ENCODE peak calls at places on chromosomes 2 and 18, in nine cellular contexts. One of them, this sample, is unnamed.

GRCh38 chr2:25340340-25340886 is 1.3 kb downstream of the DNMT3A start:
- DNase-seq in kidney epithelial cell: no peak
- DNase-seq in gastrocnemius medialis: peak; percentile 64
- DNase-seq in bronchial epithelial cell: no peak
- DNase-seq in AG04450: no peak
- DNase-seq in WERI-Rb-1: no peak
- DNase-seq in GM12865: peak; percentile 21
- DNase-seq in GM10248: no peak
- DNase-seq in osteoblast: peak; percentile 88
- DNase-seq in this sample: peak; percentile 51

GRCh38 chr2:18643532-18644462 is 54.4 kb upstream of the NT5C1B start:
- DNase-seq in bronchial epithelial cell: no peak
- DNase-seq in GM10248: no peak
- DNase-seq in kidney epithelial cell: no peak
- DNase-seq in WERI-Rb-1: no peak
- DNase-seq in AG04450: no peak
- DNase-seq in gastrocnemius medialis: no peak
- DNase-seq in osteoblast: no peak
- DNase-seq in GM12865: no peak
- DNase-seq in this sample: no peak

GRCh38 chr2:238216651-238217184 is 13.2 kb upstream of the ILKAP start:
- DNase-seq in osteoblast: no peak
- DNase-seq in bronchial epithelial cell: no peak
- DNase-seq in gastrocnemius medialis: peak; percentile 75
- DNase-seq in WERI-Rb-1: peak; percentile 78
- DNase-seq in AG04450: no peak
- DNase-seq in kidney epithelial cell: no peak
- DNase-seq in GM12865: no peak
- DNase-seq in GM10248: no peak
- DNase-seq in this sample: no peak

GRCh38 chr2:226694910-226695309 is 104.7 kb downstream of the IRS1 start:
- DNase-seq in kidney epithelial cell: no peak
- DNase-seq in AG04450: no peak
- DNase-seq in bronchial epithelial cell: no peak
- DNase-seq in gastrocnemius medialis: no peak
- DNase-seq in GM12865: no peak
- DNase-seq in GM10248: no peak
- DNase-seq in osteoblast: no peak
- DNase-seq in WERI-Rb-1: no peak
- DNase-seq in this sample: no peak

GRCh38 chr2:218444692-218445357 is 25.9 kb downstream of the VIL1 start:
- DNase-seq in bronchial epithelial cell: no peak
- DNase-seq in gastrocnemius medialis: no peak
- DNase-seq in GM10248: no peak
- DNase-seq in WERI-Rb-1: no peak
- DNase-seq in kidney epithelial cell: no peak
- DNase-seq in GM12865: no peak
- DNase-seq in osteoblast: no peak
- DNase-seq in AG04450: no peak
- DNase-seq in this sample: no peak

GRCh38 chr2:189142893-189143759 is 36.4 kb downstream of the COL5A2 start:
- DNase-seq in bronchial epithelial cell: peak; percentile 70
- DNase-seq in GM10248: peak; percentile 46
- DNase-seq in osteoblast: no peak
- DNase-seq in kidney epithelial cell: no peak
- DNase-seq in WERI-Rb-1: peak; percentile 47
- DNase-seq in GM12865: peak; percentile 68
- DNase-seq in AG04450: no peak
- DNase-seq in gastrocnemius medialis: no peak
- DNase-seq in this sample: peak; percentile 28

GRCh38 chr2:177783835-177784448 is 288.6 kb downstream of the PDE11A start:
- DNase-seq in AG04450: no peak
- DNase-seq in osteoblast: peak; percentile 47
- DNase-seq in bronchial epithelial cell: peak; percentile 91
- DNase-seq in GM10248: no peak
- DNase-seq in GM12865: peak; percentile 64
- DNase-seq in gastrocnemius medialis: no peak
- DNase-seq in kidney epithelial cell: peak; percentile 49
- DNase-seq in WERI-Rb-1: no peak
- DNase-seq in this sample: no peak

GRCh38 chr2:136572335-136572734 is 193.0 kb upstream of the THSD7B start:
- DNase-seq in WERI-Rb-1: no peak
- DNase-seq in GM12865: no peak
- DNase-seq in gastrocnemius medialis: no peak
- DNase-seq in osteoblast: no peak
- DNase-seq in GM10248: no peak
- DNase-seq in bronchial epithelial cell: no peak
- DNase-seq in kidney epithelial cell: no peak
- DNase-seq in AG04450: no peak
- DNase-seq in this sample: no peak

GRCh38 chr18:77369644-77370043 is 120.0 kb downstream of the GALR1 start:
- DNase-seq in kidney epithelial cell: no peak
- DNase-seq in GM10248: no peak
- DNase-seq in gastrocnemius medialis: no peak
- DNase-seq in bronchial epithelial cell: no peak
- DNase-seq in GM12865: no peak
- DNase-seq in WERI-Rb-1: no peak
- DNase-seq in AG04450: no peak
- DNase-seq in osteoblast: no peak
- DNase-seq in this sample: no peak

GRCh38 chr2:207161724-207162123 is 4.0 kb downstream of the KLF7 start:
- DNase-seq in GM10248: no peak
- DNase-seq in AG04450: no peak
- DNase-seq in bronchial epithelial cell: no peak
- DNase-seq in GM12865: no peak
- DNase-seq in WERI-Rb-1: no peak
- DNase-seq in kidney epithelial cell: no peak
- DNase-seq in gastrocnemius medialis: no peak
- DNase-seq in osteoblast: no peak
- DNase-seq in this sample: no peak

GRCh38 chr2:110770696-110771425 is 38.5 kb downstream of the ACOXL start:
- DNase-seq in AG04450: no peak
- DNase-seq in bronchial epithelial cell: peak; percentile 87
- DNase-seq in gastrocnemius medialis: peak; percentile 81
- DNase-seq in kidney epithelial cell: peak; percentile 48
- DNase-seq in GM12865: no peak
- DNase-seq in WERI-Rb-1: peak; percentile 80
- DNase-seq in GM10248: no peak
- DNase-seq in osteoblast: peak; percentile 84
- DNase-seq in this sample: no peak

GRCh38 chr2:214706986-214707385 is 102.5 kb downstream of the BARD1 start:
- DNase-seq in bronchial epithelial cell: peak; percentile 15
- DNase-seq in kidney epithelial cell: no peak
- DNase-seq in WERI-Rb-1: no peak
- DNase-seq in GM12865: no peak
- DNase-seq in GM10248: no peak
- DNase-seq in gastrocnemius medialis: no peak
- DNase-seq in osteoblast: no peak
- DNase-seq in AG04450: no peak
- DNase-seq in this sample: no peak

GRCh38 chr2:207768168-207768890 is 1.4 kb downstream of the FZD5 start:
- DNase-seq in GM10248: peak; percentile 31
- DNase-seq in WERI-Rb-1: peak; percentile 31
- DNase-seq in gastrocnemius medialis: peak; percentile 35
- DNase-seq in GM12865: peak; percentile 63
- DNase-seq in bronchial epithelial cell: no peak
- DNase-seq in osteoblast: peak; percentile 89
- DNase-seq in AG04450: no peak
- DNase-seq in kidney epithelial cell: no peak
- DNase-seq in this sample: peak; percentile 47

GRCh38 chr2:45862843-45863242 is 211.4 kb downstream of the PRKCE start:
- DNase-seq in bronchial epithelial cell: no peak
- DNase-seq in gastrocnemius medialis: no peak
- DNase-seq in GM12865: no peak
- DNase-seq in GM10248: no peak
- DNase-seq in WERI-Rb-1: no peak
- DNase-seq in AG04450: no peak
- DNase-seq in kidney epithelial cell: no peak
- DNase-seq in osteoblast: no peak
- DNase-seq in this sample: no peak

GRCh38 chr2:9423100-9423921 is at the start of the genes CPSF3 and ITGB1BP1:
- DNase-seq in osteoblast: peak; percentile 97
- DNase-seq in bronchial epithelial cell: peak; percentile 88
- DNase-seq in AG04450: peak; percentile 95
- DNase-seq in kidney epithelial cell: peak; percentile 80
- DNase-seq in GM10248: peak; percentile 100
- DNase-seq in GM12865: peak; percentile 99
- DNase-seq in gastrocnemius medialis: peak; percentile 96
- DNase-seq in WERI-Rb-1: peak; percentile 99
- DNase-seq in this sample: peak; percentile 100
- TF ChIP-seq CTCF in osteoblast: no peak
- TF ChIP-seq CTCF in bronchial epithelial cell: no peak
- TF ChIP-seq CTCF in AG04450: no peak
- TF ChIP-seq CTCF in kidney epithelial cell: no peak
- TF ChIP-seq CTCF in GM10248: no peak
- TF ChIP-seq CTCF in GM12865: no peak
- TF ChIP-seq CTCF in gastrocnemius medialis: no peak
- TF ChIP-seq CTCF in WERI-Rb-1: no peak
- TF ChIP-seq CTCF in this sample: no peak

DNA sequence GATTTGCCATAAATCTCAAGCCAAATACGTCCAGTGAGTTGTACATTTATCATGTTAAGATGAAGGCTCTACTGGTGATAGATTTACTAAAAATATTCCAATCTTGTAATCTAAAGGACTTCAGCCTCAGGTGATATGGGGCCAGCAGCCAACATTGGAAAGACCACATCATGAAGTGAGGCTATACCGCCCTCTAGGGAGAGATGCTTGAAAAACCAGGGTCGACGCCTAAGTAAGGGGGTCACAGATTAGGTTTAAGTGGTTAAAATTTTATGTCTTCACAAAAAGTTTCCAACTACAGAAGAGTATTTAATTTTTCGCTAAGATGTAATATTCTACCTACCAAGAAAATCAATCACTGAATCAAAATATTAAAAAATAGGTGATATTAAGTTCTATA is 33.3 kb downstream of the DOCK10 start:
- DNase-seq in GM12865: peak; percentile 37
- DNase-seq in osteoblast: no peak
- DNase-seq in gastrocnemius medialis: no peak
- DNase-seq in GM10248: no peak
- DNase-seq in bronchial epithelial cell: no peak
- DNase-seq in AG04450: no peak
- DNase-seq in kidney epithelial cell: no peak
- DNase-seq in WERI-Rb-1: peak; percentile 29
- DNase-seq in this sample: no peak
- TF ChIP-seq CTCF in GM12865: peak; percentile 49
- TF ChIP-seq CTCF in osteoblast: peak; percentile 48
- TF ChIP-seq CTCF in gastrocnemius medialis: no peak
- TF ChIP-seq CTCF in GM10248: peak; percentile 18
- TF ChIP-seq CTCF in bronchial epithelial cell: peak; percentile 36
- TF ChIP-seq CTCF in AG04450: peak; percentile 29
- TF ChIP-seq CTCF in kidney epithelial cell: peak; percentile 53
- TF ChIP-seq CTCF in WERI-Rb-1: peak; percentile 52
- TF ChIP-seq CTCF in this sample: peak; percentile 13

GRCh38 chr2:65639156-65639876 is 206.9 kb upstream of the SPRED2 start:
- DNase-seq in GM10248: no peak
- DNase-seq in gastrocnemius medialis: no peak
- DNase-seq in AG04450: no peak
- DNase-seq in osteoblast: no peak
- DNase-seq in WERI-Rb-1: no peak
- DNase-seq in GM12865: no peak
- DNase-seq in kidney epithelial cell: no peak
- DNase-seq in bronchial epithelial cell: peak; percentile 9
- DNase-seq in this sample: no peak

GRCh38 chr2:65636024-65636423 is 203.6 kb upstream of the SPRED2 start:
- DNase-seq in AG04450: no peak
- DNase-seq in GM10248: no peak
- DNase-seq in gastrocnemius medialis: no peak
- DNase-seq in GM12865: no peak
- DNase-seq in bronchial epithelial cell: no peak
- DNase-seq in WERI-Rb-1: no peak
- DNase-seq in kidney epithelial cell: no peak
- DNase-seq in osteoblast: no peak
- DNase-seq in this sample: no peak

GRCh38 chr2:65640793-65641103 is 208.3 kb upstream of the SPRED2 start:
- DNase-seq in GM12865: no peak
- DNase-seq in bronchial epithelial cell: no peak
- DNase-seq in gastrocnemius medialis: no peak
- DNase-seq in kidney epithelial cell: no peak
- DNase-seq in osteoblast: no peak
- DNase-seq in AG04450: no peak
- DNase-seq in WERI-Rb-1: no peak
- DNase-seq in GM10248: no peak
- DNase-seq in this sample: no peak

GRCh38 chr2:65637061-65637460 is 204.7 kb upstream of the SPRED2 start:
- DNase-seq in GM12865: no peak
- DNase-seq in bronchial epithelial cell: no peak
- DNase-seq in gastrocnemius medialis: no peak
- DNase-seq in GM10248: no peak
- DNase-seq in AG04450: no peak
- DNase-seq in osteoblast: no peak
- DNase-seq in kidney epithelial cell: no peak
- DNase-seq in WERI-Rb-1: no peak
- DNase-seq in this sample: no peak

GRCh38 chr2:65638438-65638837 is 206.0 kb upstream of the SPRED2 start:
- DNase-seq in AG04450: no peak
- DNase-seq in kidney epithelial cell: no peak
- DNase-seq in gastrocnemius medialis: no peak
- DNase-seq in GM12865: no peak
- DNase-seq in osteoblast: no peak
- DNase-seq in GM10248: no peak
- DNase-seq in WERI-Rb-1: no peak
- DNase-seq in bronchial epithelial cell: no peak
- DNase-seq in this sample: no peak
- TF ChIP-seq CTCF in AG04450: peak; percentile 12
- TF ChIP-seq CTCF in kidney epithelial cell: no peak
- TF ChIP-seq CTCF in gastrocnemius medialis: no peak
- TF ChIP-seq CTCF in GM12865: no peak
- TF ChIP-seq CTCF in osteoblast: peak; percentile 29
- TF ChIP-seq CTCF in GM10248: no peak
- TF ChIP-seq CTCF in WERI-Rb-1: peak; percentile 42
- TF ChIP-seq CTCF in bronchial epithelial cell: no peak
- TF ChIP-seq CTCF in this sample: no peak

DNA sequence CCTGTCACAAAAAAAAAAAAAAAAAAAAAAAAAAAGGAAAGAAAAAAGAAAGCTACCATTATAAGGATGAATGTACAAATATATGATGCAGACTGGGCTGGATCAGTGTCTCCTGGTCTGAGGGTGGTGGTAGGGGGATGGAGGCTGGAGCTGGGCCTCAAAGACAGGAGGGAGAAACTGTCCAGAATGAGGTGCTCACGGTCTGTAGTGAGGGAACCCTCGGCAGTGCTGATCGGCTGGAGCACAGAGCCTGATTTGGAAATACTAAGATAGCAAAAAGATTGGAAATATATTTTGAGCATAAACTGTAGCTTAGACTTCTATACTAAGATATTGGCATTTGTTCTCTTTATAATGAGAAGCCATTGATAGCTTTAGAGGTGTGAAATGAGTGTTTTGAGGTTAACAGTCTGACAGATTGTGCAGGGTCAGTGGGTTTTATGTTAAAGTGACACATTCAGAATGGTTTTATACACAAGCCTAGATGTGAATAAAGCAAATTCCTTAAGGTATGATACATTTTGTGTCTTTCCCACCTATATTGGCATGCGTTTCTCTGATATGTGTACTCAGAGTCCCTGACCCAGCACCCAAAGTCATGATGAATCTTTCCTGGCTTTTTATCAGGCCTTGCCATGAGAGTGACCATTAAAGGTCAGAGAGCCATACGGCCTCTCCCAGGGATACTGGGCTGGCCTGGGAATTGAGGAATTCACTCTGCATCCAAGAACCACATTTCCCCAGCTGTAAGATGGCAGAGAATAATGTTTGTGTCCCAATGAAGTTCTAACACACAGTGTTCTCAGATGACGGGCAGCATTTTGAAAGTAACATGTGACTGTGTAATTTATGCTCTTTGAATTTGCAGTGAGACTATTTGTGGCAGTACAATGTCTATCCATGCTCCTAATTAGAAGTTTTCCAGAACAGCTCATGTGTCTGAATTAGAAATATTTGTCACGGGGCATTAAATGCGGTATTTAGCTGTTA is 7.7 kb upstream of the SLC3A1 start:
- DNase-seq in gastrocnemius medialis: peak; percentile 31
- DNase-seq in bronchial epithelial cell: no peak
- DNase-seq in WERI-Rb-1: no peak
- DNase-seq in GM12865: no peak
- DNase-seq in osteoblast: peak; percentile 90
- DNase-seq in AG04450: no peak
- DNase-seq in kidney epithelial cell: peak; percentile 16
- DNase-seq in GM10248: no peak
- DNase-seq in this sample: no peak
- TF ChIP-seq CTCF in gastrocnemius medialis: no peak
- TF ChIP-seq CTCF in bronchial epithelial cell: no peak
- TF ChIP-seq CTCF in WERI-Rb-1: no peak
- TF ChIP-seq CTCF in GM12865: no peak
- TF ChIP-seq CTCF in osteoblast: no peak
- TF ChIP-seq CTCF in AG04450: no peak
- TF ChIP-seq CTCF in kidney epithelial cell: no peak
- TF ChIP-seq CTCF in GM10248: no peak
- TF ChIP-seq CTCF in this sample: no peak

This sample was measured in GM13976.